ENCODE peak calls at places on chromosomes 11 and 22, in eight cellular contexts. One of them, this sample, is unnamed.

GRCh38 chr11:75802913-75803820 is 11.8 kb upstream of the UVRAG start:
- DNase-seq in NCI-H460: peak; percentile 51
- DNase-seq in effector memory CD4-positive, alpha-beta T cell: peak; percentile 33
- DNase-seq in CD8-positive, alpha-beta T cell: peak; percentile 75
- DNase-seq in NT2/D1: peak; percentile 58
- DNase-seq in ACHN: peak; percentile 51
- DNase-seq in non-pigmented ciliary epithelial cell: no peak
- DNase-seq in Daoy: peak; percentile 60
- DNase-seq in this sample: peak; percentile 76

GRCh38 chr11:134670247-134670646 is 258.2 kb upstream of the B3GAT1 start:
- DNase-seq in NCI-H460: no peak
- DNase-seq in effector memory CD4-positive, alpha-beta T cell: no peak
- DNase-seq in CD8-positive, alpha-beta T cell: no peak
- DNase-seq in NT2/D1: no peak
- DNase-seq in ACHN: no peak
- DNase-seq in non-pigmented ciliary epithelial cell: no peak
- DNase-seq in Daoy: no peak
- DNase-seq in this sample: no peak

GRCh38 chr11:34012734-34013133 is 38.8 kb upstream of the CAPRIN1 start:
- DNase-seq in NCI-H460: no peak
- DNase-seq in effector memory CD4-positive, alpha-beta T cell: no peak
- DNase-seq in CD8-positive, alpha-beta T cell: no peak
- DNase-seq in NT2/D1: no peak
- DNase-seq in ACHN: no peak
- DNase-seq in non-pigmented ciliary epithelial cell: no peak
- DNase-seq in Daoy: no peak
- DNase-seq in this sample: no peak

GRCh38 chr22:37213941-37214340 is 1.7 kb upstream of the SSTR3 start:
- DNase-seq in NCI-H460: no peak
- DNase-seq in effector memory CD4-positive, alpha-beta T cell: no peak
- DNase-seq in CD8-positive, alpha-beta T cell: no peak
- DNase-seq in NT2/D1: no peak
- DNase-seq in ACHN: no peak
- DNase-seq in non-pigmented ciliary epithelial cell: no peak
- DNase-seq in Daoy: no peak
- DNase-seq in this sample: no peak

GRCh38 chr11:69378303-69379141 is 84.6 kb downstream of the MYEOV start:
- DNase-seq in NCI-H460: no peak
- DNase-seq in effector memory CD4-positive, alpha-beta T cell: no peak
- DNase-seq in CD8-positive, alpha-beta T cell: no peak
- DNase-seq in NT2/D1: no peak
- DNase-seq in ACHN: no peak
- DNase-seq in non-pigmented ciliary epithelial cell: no peak
- DNase-seq in Daoy: no peak
- DNase-seq in this sample: no peak

GRCh38 chr11:14386895-14387480 is 28.0 kb upstream of the RRAS2 start:
- DNase-seq in NCI-H460: no peak
- DNase-seq in effector memory CD4-positive, alpha-beta T cell: no peak
- DNase-seq in CD8-positive, alpha-beta T cell: no peak
- DNase-seq in NT2/D1: peak; percentile 68
- DNase-seq in ACHN: no peak
- DNase-seq in non-pigmented ciliary epithelial cell: peak; percentile 65
- DNase-seq in Daoy: no peak
- DNase-seq in this sample: no peak

GRCh38 chr11:75425422-75425821 is 7.6 kb downstream of the KLHL35 start:
- DNase-seq in NCI-H460: no peak
- DNase-seq in effector memory CD4-positive, alpha-beta T cell: no peak
- DNase-seq in CD8-positive, alpha-beta T cell: no peak
- DNase-seq in NT2/D1: no peak
- DNase-seq in ACHN: no peak
- DNase-seq in non-pigmented ciliary epithelial cell: no peak
- DNase-seq in Daoy: no peak
- DNase-seq in this sample: no peak

GRCh38 chr11:92880391-92880790 is 89.1 kb upstream of the MTNR1B start:
- DNase-seq in NCI-H460: no peak
- DNase-seq in effector memory CD4-positive, alpha-beta T cell: no peak
- DNase-seq in CD8-positive, alpha-beta T cell: no peak
- DNase-seq in NT2/D1: no peak
- DNase-seq in ACHN: no peak
- DNase-seq in non-pigmented ciliary epithelial cell: peak; percentile 14
- DNase-seq in Daoy: peak; percentile 65
- DNase-seq in this sample: no peak

GRCh38 chr11:15523576-15523975 is 408.9 kb downstream of the INSC start:
- DNase-seq in NCI-H460: no peak
- DNase-seq in effector memory CD4-positive, alpha-beta T cell: no peak
- DNase-seq in CD8-positive, alpha-beta T cell: no peak
- DNase-seq in NT2/D1: no peak
- DNase-seq in ACHN: no peak
- DNase-seq in non-pigmented ciliary epithelial cell: no peak
- DNase-seq in Daoy: no peak
- DNase-seq in this sample: no peak

GRCh38 chr22:27220349-27220748 is 563.0 kb downstream of the MIAT start:
- DNase-seq in NCI-H460: no peak
- DNase-seq in effector memory CD4-positive, alpha-beta T cell: no peak
- DNase-seq in CD8-positive, alpha-beta T cell: no peak
- DNase-seq in NT2/D1: no peak
- DNase-seq in ACHN: peak; percentile 80
- DNase-seq in non-pigmented ciliary epithelial cell: peak; percentile 84
- DNase-seq in Daoy: peak; percentile 85
- DNase-seq in this sample: no peak

GRCh38 chr22:20899827-20900423 is 17.3 kb upstream of the CRKL start:
- DNase-seq in NCI-H460: no peak
- DNase-seq in effector memory CD4-positive, alpha-beta T cell: no peak
- DNase-seq in CD8-positive, alpha-beta T cell: no peak
- DNase-seq in NT2/D1: no peak
- DNase-seq in ACHN: no peak
- DNase-seq in non-pigmented ciliary epithelial cell: no peak
- DNase-seq in Daoy: no peak
- DNase-seq in this sample: no peak

GRCh38 chr11:61826930-61827572 is 1.0 kb upstream of the FADS2 start:
- DNase-seq in NCI-H460: no peak
- DNase-seq in effector memory CD4-positive, alpha-beta T cell: no peak
- DNase-seq in CD8-positive, alpha-beta T cell: no peak
- DNase-seq in NT2/D1: no peak
- DNase-seq in ACHN: no peak
- DNase-seq in non-pigmented ciliary epithelial cell: no peak
- DNase-seq in Daoy: no peak
- DNase-seq in this sample: no peak

GRCh38 chr11:86192858-86193257 is 51.7 kb upstream of the EED start:
- DNase-seq in NCI-H460: no peak
- DNase-seq in effector memory CD4-positive, alpha-beta T cell: no peak
- DNase-seq in CD8-positive, alpha-beta T cell: no peak
- DNase-seq in NT2/D1: no peak
- DNase-seq in ACHN: no peak
- DNase-seq in non-pigmented ciliary epithelial cell: no peak
- DNase-seq in Daoy: no peak
- DNase-seq in this sample: no peak

GRCh38 chr22:40400173-40400572 is 29.8 kb downstream of the SGSM3 start:
- DNase-seq in NCI-H460: no peak
- DNase-seq in effector memory CD4-positive, alpha-beta T cell: peak; percentile 14
- DNase-seq in CD8-positive, alpha-beta T cell: peak; percentile 55
- DNase-seq in NT2/D1: no peak
- DNase-seq in ACHN: no peak
- DNase-seq in non-pigmented ciliary epithelial cell: no peak
- DNase-seq in Daoy: no peak
- DNase-seq in this sample: no peak

GRCh38 chr22:18987765-18988164 is 51.7 kb upstream of the PRODH start:
- DNase-seq in NCI-H460: no peak
- DNase-seq in effector memory CD4-positive, alpha-beta T cell: no peak
- DNase-seq in CD8-positive, alpha-beta T cell: no peak
- DNase-seq in NT2/D1: no peak
- DNase-seq in ACHN: no peak
- DNase-seq in non-pigmented ciliary epithelial cell: no peak
- DNase-seq in Daoy: peak; percentile 49
- DNase-seq in this sample: no peak